ENCODE peak calls at places on chromosomes 16 and 17, in four cellular contexts. S, O, F and R are unnamed samples.

GRCh38 chr17:1077536-1078061 is 80.7 kb downstream of the TIMM22 start:
- DNase-seq in O (no peak), S (no peak), F (no peak), R (no peak)

GRCh38 chr16:89828199-89828869 is at the start of gene SPIRE2:
- DNase-seq in S (peak), O (peak), F (no peak), R (peak)

GRCh38 chr17:39186481-39187002 is 10.9 kb downstream of the CACNB1 start:
- DNase-seq in S (no peak), O (no peak), F (no peak), R (no peak)

GRCh38 chr17:2749784-2750181 is 331 bp upstream of the CCDC92B start:
- DNase-seq in F (peak), O (peak), S (peak), R (peak)

GRCh38 chr17:58564971-58565370 is 50.5 kb upstream of the MTMR4 start:
- DNase-seq in F (no peak), O (no peak), S (no peak), R (no peak)

GRCh38 chr17:74192950-74193781 is 10.3 kb upstream of the RPL38 start:
- DNase-seq in O (peak), S (no peak), F (no peak), R (no peak)

GRCh38 chr17:20955437-20956323 is 87.1 kb downstream of the USP22 start:
- DNase-seq in S (no peak), F (no peak), O (peak), R (no peak)

GRCh38 chr17:55177159-55177913 is 87.4 kb upstream of the HLF start:
- DNase-seq in S (no peak), F (no peak), O (no peak), R (no peak)

GRCh38 chr16:68086336-68086821 is 1.2 kb downstream of the NFATC3 start:
- DNase-seq in O (peak), F (no peak), S (no peak), R (no peak)

GRCh38 chr17:7133424-7133823 is 18.8 kb upstream of the ASGR2 start:
- DNase-seq in F (no peak), S (no peak), O (no peak), R (peak)

GRCh38 chr17:32927201-32927723 is 691 bp upstream of the TMEM98 start:
- DNase-seq in S (no peak), O (no peak), F (no peak), R (no peak)

GRCh38 chr16:57781741-57782606 is 20.3 kb downstream of the KIFC3 start:
- DNase-seq in O (peak), F (no peak), S (no peak), R (no peak)

GRCh38 chr16:87042551-87043272 is 274.5 kb downstream of the C16orf95 start:
- DNase-seq in S (no peak), O (no peak), F (no peak), R (no peak)

GRCh38 chr17:68094481-68095078 is 59.0 kb downstream of the KPNA2 start:
- DNase-seq in S (no peak), F (no peak), O (no peak), R (no peak)

GRCh38 chr16:85335584-85336492 is 223.6 kb upstream of the CIBAR2 start:
- DNase-seq in F (no peak), O (peak), S (no peak), R (no peak)

GRCh38 chr16:50502616-50503000 is 45.6 kb upstream of the NKD1 start:
- DNase-seq in S (no peak), O (no peak), F (no peak), R (no peak)

GRCh38 chr16:74249281-74249680 is 47.3 kb upstream of the PSMD7 start:
- DNase-seq in F (no peak), S (no peak), O (no peak), R (no peak)

GRCh38 chr16:27639588-27640276 is 89.8 kb downstream of the KATNIP start:
- DNase-seq in O (peak), S (peak), F (peak), R (no peak)

GRCh38 chr16:81544261-81544660 is 99.7 kb downstream of the CMIP start:
- DNase-seq in O (no peak), F (no peak), S (no peak), R (no peak)

GRCh38 chr17:28147026-28147425 is 104.5 kb downstream of the NLK start:
- DNase-seq in O (no peak), F (no peak), S (no peak), R (no peak)

GRCh38 chr16:89395150-89396142 is 94.9 kb downstream of the ANKRD11 start:
- DNase-seq in F (peak), O (peak), S (no peak), R (peak)

GRCh38 chr17:78790552-78790951 is 8.5 kb upstream of the CYTH1 start:
- DNase-seq in S (no peak), F (no peak), O (no peak), R (no peak)

GRCh38 chr16:56637814-56638750 is at the start of gene MT1A:
- DNase-seq in O (no peak), F (no peak), S (no peak), R (peak)

GRCh38 chr17:63285566-63285965 is 160.5 kb downstream of the CYB561 start:
- DNase-seq in S (no peak), F (no peak), O (no peak), R (no peak)

GRCh38 chr16:374616-374926 is 4.2 kb upstream of the MRPL28 start:
- DNase-seq in O (no peak), F (no peak), S (no peak), R (no peak)

GRCh38 chr17:14434506-14434905 is 133.6 kb downstream of the HS3ST3B1 start:
- DNase-seq in F (no peak), S (no peak), O (no peak), R (no peak)

GRCh38 chr17:40443196-40443987 is at the start of gene IGFBP4:
- DNase-seq in F (no peak), O (no peak), S (peak), R (peak)

GRCh38 chr16:1428511-1428910 is 2.4 kb upstream of the PERCC1 start:
- DNase-seq in F (no peak), S (peak), O (no peak), R (no peak)

GRCh38 chr17:47847341-47848197 is 3.4 kb downstream of the SP6 start:
- DNase-seq in O (no peak), F (no peak), S (no peak), R (no peak)

GRCh38 chr17:75511610-75512575 is 3.4 kb downstream of the CASKIN2 start:
- DNase-seq in F (no peak), O (peak), S (no peak), R (peak)